ENCODE peak calls at places on chromosomes 5 and 9, in nine cellular contexts. S, T, F, Y, J, U, Z, D and K are unnamed samples.

GRCh38 chr9:87256973-87257372 is 240.7 kb upstream of the DAPK1 start:
- DNase-seq in S (no peak), T (no peak), F (no peak), Y (no peak), J (no peak), U (no peak), Z (no peak), D (no peak), K (no peak)

GRCh38 chr9:8660383-8660782 is 860.8 kb upstream of the DMAC1 start:
- DNase-seq in S (no peak), T (no peak), F (no peak), Y (no peak), J (peak; percentile 49), U (no peak), Z (peak; percentile 46), D (no peak), K (no peak)

GRCh38 chr5:13108281-13108680 is 836.2 kb downstream of the DNAH5 start:
- DNase-seq in S (no peak), T (no peak), F (no peak), Y (no peak), J (no peak), U (no peak), Z (no peak), D (no peak), K (no peak)

GRCh38 chr9:97840521-97840920 is 12.5 kb upstream of the FOXE1 start:
- DNase-seq in S (no peak), T (no peak), F (no peak), Y (no peak), J (no peak), U (no peak), Z (no peak), D (no peak), K (no peak)

GRCh38 chr5:6660704-6661103 is 27.5 kb downstream of the SRD5A1 start:
- DNase-seq in S (no peak), T (no peak), F (no peak), Y (peak; percentile 40), J (no peak), U (no peak), Z (no peak), D (no peak), K (no peak)

GRCh38 chr5:38433160-38433861 is 123.1 kb downstream of the LIFR start:
- DNase-seq in S (no peak), T (no peak), F (no peak), Y (no peak), J (no peak), U (no peak), Z (no peak), D (peak; percentile 61), K (no peak)

GRCh38 chr5:128506643-128507042 is 31.4 kb downstream of the FBN2 start:
- DNase-seq in S (no peak), T (no peak), F (no peak), Y (no peak), J (no peak), U (no peak), Z (no peak), D (no peak), K (no peak)

GRCh38 chr9:114202849-114203248 is 47.5 kb downstream of the COL27A1 start:
- DNase-seq in S (no peak), T (no peak), F (no peak), Y (no peak), J (no peak), U (no peak), Z (no peak), D (no peak), K (no peak)

GRCh38 chr5:163540711-163541110 is 35.3 kb downstream of the MAT2B start:
- DNase-seq in S (no peak), T (no peak), F (no peak), Y (no peak), J (no peak), U (no peak), Z (no peak), D (no peak), K (no peak)

GRCh38 chr5:82156876-82157275 is 121.3 kb downstream of the RPS23 start:
- DNase-seq in S (no peak), T (no peak), F (no peak), Y (no peak), J (no peak), U (no peak), Z (no peak), D (no peak), K (no peak)

GRCh38 chr5:997001-997474 is 11.6 kb upstream of the NKD2 start:
- DNase-seq in S (no peak), T (no peak), F (no peak), Y (no peak), J (no peak), U (no peak), Z (no peak), D (no peak), K (no peak)

GRCh38 chr5:76427481-76428140 is 24.5 kb downstream of the IQGAP2 start:
- DNase-seq in S (no peak), T (no peak), F (no peak), Y (no peak), J (no peak), U (no peak), Z (no peak), D (no peak), K (no peak)

GRCh38 chr5:132392978-132393825 is 23.7 kb downstream of the SLC22A5 start:
- DNase-seq in S (no peak), T (no peak), F (no peak), Y (no peak), J (no peak), U (no peak), Z (no peak), D (no peak), K (no peak)

GRCh38 chr5:138354926-138355378 is 2.5 kb downstream of the KDM3B start:
- DNase-seq in S (no peak), T (peak; percentile 56), F (no peak), Y (peak; percentile 75), J (no peak), U (peak; percentile 29), Z (no peak), D (peak; percentile 73), K (peak; percentile 48)

GRCh38 chr5:160649304-160649703 is 202.7 kb downstream of the ATP10B start:
- DNase-seq in S (no peak), T (no peak), F (no peak), Y (no peak), J (no peak), U (no peak), Z (no peak), D (no peak), K (no peak)

GRCh38 chr9:98867434-98868168 is 60.1 kb downstream of the GALNT12 start:
- DNase-seq in S (no peak), T (no peak), F (no peak), Y (no peak), J (peak; percentile 55), U (no peak), Z (peak; percentile 60), D (peak; percentile 81), K (no peak)

GRCh38 chr5:87649455-87649854 is 236.7 kb upstream of the CCNH start:
- DNase-seq in S (no peak), T (no peak), F (no peak), Y (no peak), J (no peak), U (no peak), Z (no peak), D (no peak), K (no peak)

GRCh38 chr5:71883745-71884103 is 164.6 kb downstream of the CARTPT start:
- DNase-seq in S (no peak), T (no peak), F (no peak), Y (no peak), J (no peak), U (no peak), Z (no peak), D (no peak), K (no peak)

GRCh38 chr9:129126789-129127618 is 15.8 kb downstream of the PTPA start:
- DNase-seq in S (no peak), T (no peak), F (no peak), Y (no peak), J (no peak), U (no peak), Z (no peak), D (no peak), K (no peak)

GRCh38 chr9:113164536-113165300 is 13.9 kb downstream of the SLC31A2 start:
- DNase-seq in S (no peak), T (no peak), F (no peak), Y (no peak), J (no peak), U (no peak), Z (no peak), D (no peak), K (no peak)

GRCh38 chr9:133089271-133089671 is 27.5 kb downstream of the CEL start:
- DNase-seq in S (no peak), T (no peak), F (no peak), Y (peak; percentile 22), J (no peak), U (no peak), Z (no peak), D (no peak), K (no peak)

GRCh38 chr9:132989414-132989996 is 11.0 kb downstream of the GFI1B start:
- DNase-seq in S (no peak), T (no peak), F (no peak), Y (no peak), J (no peak), U (no peak), Z (no peak), D (no peak), K (no peak)

GRCh38 chr5:1934801-1935429 is 52.2 kb upstream of the IRX4 start:
- DNase-seq in S (no peak), T (no peak), F (no peak), Y (no peak), J (no peak), U (no peak), Z (no peak), D (no peak), K (no peak)

GRCh38 chr5:149223081-149223848 is 48.4 kb upstream of the AFAP1L1 start:
- DNase-seq in S (no peak), T (no peak), F (no peak), Y (no peak), J (no peak), U (no peak), Z (no peak), D (no peak), K (no peak)

GRCh38 chr5:15026011-15026481 is 154.5 kb upstream of the ANKH start:
- DNase-seq in S (no peak), T (no peak), F (no peak), Y (no peak), J (no peak), U (no peak), Z (no peak), D (no peak), K (no peak)